ENCODE peak calls at places on chromosomes 3 and 15, in five cellular contexts. E is adrenal gland, O is PC-3, I is GM12878, H is transverse colon. V is an unnamed sample.

GRCh38 chr3:167274141-167274874 is 105.8 kb downstream of the ZBBX start:
- DNase-seq in H (no peak), O (no peak), I (no peak), E (no peak), V (no peak)

GRCh38 chr15:38197553-38197952 is 55.1 kb upstream of the SPRED1 start:
- DNase-seq in E (no peak), O (no peak), H (no peak), I (no peak), V (no peak)

GRCh38 chr3:64187065-64187959 is 38.0 kb downstream of the PRICKLE2 start:
- DNase-seq in I (no peak), O (peak; percentile 74), E (peak; percentile 82), H (peak; percentile 52), V (peak; percentile 95)

GRCh38 chr3:56878046-56878445 is 76.3 kb upstream of the ARHGEF3 start:
- DNase-seq in H (no peak), I (no peak), O (no peak), E (no peak), V (no peak)

GRCh38 chr15:98501192-98501591 is 147.1 kb upstream of the IGF1R start:
- DNase-seq in H (no peak), E (no peak), O (no peak), I (no peak), V (no peak)

GRCh38 chr15:101635944-101636727 is 16.0 kb downstream of the TM2D3 start:
- DNase-seq in O (no peak), I (no peak), H (no peak), E (no peak), V (no peak)

GRCh38 chr3:143952569-143953069 is 19.0 kb upstream of the DIPK2A start:
- DNase-seq in O (peak; percentile 9), H (no peak), E (no peak), I (no peak), V (no peak)

GRCh38 chr3:128845119-128845518 is 34.3 kb upstream of the ACAD9 start:
- DNase-seq in O (no peak), H (no peak), I (no peak), E (no peak), V (no peak)

GRCh38 chr15:88393719-88394519 is 73.3 kb downstream of the MRPL46 start:
- DNase-seq in O (no peak), I (no peak), H (no peak), E (no peak), V (no peak)

GRCh38 chr15:63551400-63551799 is 45.8 kb upstream of the FBXL22 start:
- DNase-seq in E (no peak), O (peak; percentile 47), H (no peak), I (no peak), V (peak; percentile 34)

GRCh38 chr15:99059010-99059981 is 45.6 kb upstream of the SYNM start:
- DNase-seq in O (peak; percentile 81), I (no peak), E (peak; percentile 62), H (peak; percentile 71), V (peak; percentile 77)

GRCh38 chr3:126886217-126886616 is 96.7 kb upstream of the PLXNA1 start:
- DNase-seq in I (no peak), E (no peak), O (no peak), H (no peak), V (no peak)

GRCh38 chr3:123660900-123661299 is 76.0 kb upstream of the HACD2 start:
- DNase-seq in I (no peak), O (peak; percentile 31), E (peak; percentile 92), H (peak; percentile 91), V (peak; percentile 94)

GRCh38 chr3:126731044-126731443 is 27.0 kb downstream of the CHCHD6 start:
- DNase-seq in H (no peak), I (no peak), E (no peak), O (no peak), V (no peak)

GRCh38 chr3:78645628-78646310 is 1122.0 kb downstream of the ROBO1 start:
- DNase-seq in E (no peak), I (peak; percentile 39), H (no peak), O (peak; percentile 93), V (peak; percentile 55)

GRCh38 chr3:120568624-120569023 is 27.5 kb upstream of the NDUFB4 start:
- DNase-seq in E (no peak), H (no peak), O (no peak), I (no peak), V (no peak)

GRCh38 chr15:63323798-63324651 is 46.6 kb downstream of the APH1B start:
- DNase-seq in E (no peak), O (no peak), H (no peak), I (no peak), V (no peak)

GRCh38 chr3:64216706-64217105 is 8.6 kb downstream of the PRICKLE2 start:
- DNase-seq in I (no peak), E (no peak), H (no peak), O (no peak), V (no peak)

DNA sequence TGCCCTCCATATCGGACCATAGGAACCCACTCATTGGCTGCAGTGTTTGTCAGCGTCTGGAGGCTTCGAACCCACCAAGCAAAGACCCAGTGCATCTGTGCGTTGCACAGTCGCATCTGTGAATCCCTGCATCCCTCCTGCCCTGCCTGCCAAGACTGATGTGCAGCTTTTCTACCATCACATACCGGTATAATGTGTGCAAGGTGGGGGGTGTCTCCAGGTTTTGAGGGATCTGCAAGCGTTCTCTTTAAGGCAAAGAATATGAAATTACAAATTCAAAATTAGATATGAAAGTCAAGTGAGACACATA is 288 bp upstream of the NME9 start:
- DNase-seq in H (no peak), O (no peak), I (no peak), E (no peak), V (no peak)
- H3K27ac ChIP-seq in H (no peak overlapping the region), O (no peak overlapping the region), I (no peak overlapping the region), E (no peak overlapping the region), V (no peak overlapping the region)

GRCh38 chr3:86563358-86563970 is 427.5 kb downstream of the VGLL3 start:
- DNase-seq in H (no peak), E (no peak), O (peak; percentile 77), I (no peak), V (peak; percentile 0)
- TF ChIP-seq CTCF in H (peak; percentile 52), E (peak; percentile 37), O (peak; percentile 88), I (peak; percentile 51), V (peak; percentile 67)

GRCh38 chr15:81013396-81013929 is 12.7 kb downstream of the TLNRD1 start:
- DNase-seq in I (no peak), H (no peak), E (no peak), O (no peak), V (no peak)

GRCh38 chr15:81015595-81016252 is 15.0 kb downstream of the TLNRD1 start:
- DNase-seq in O (no peak), I (no peak), H (no peak), E (no peak), V (no peak)

GRCh38 chr15:81018197-81018596 is 17.5 kb downstream of the TLNRD1 start:
- DNase-seq in O (no peak), H (no peak), I (no peak), E (no peak), V (no peak)

GRCh38 chr15:81014446-81015093 is 13.8 kb downstream of the TLNRD1 start:
- DNase-seq in I (no peak), O (no peak), H (no peak), E (no peak), V (no peak)

GRCh38 chr15:81016253-81017068 is 15.7 kb downstream of the TLNRD1 start:
- DNase-seq in E (no peak), O (no peak), I (no peak), H (no peak), V (no peak)
- H3K27ac ChIP-seq in E (no peak overlapping the region), O (no peak overlapping the region), I (no peak overlapping the region), H (peak overlapping the region; percentile 28), V (no peak overlapping the region)

GRCh38 chr3:152466784-152467183 is 198.1 kb downstream of the MBNL1 start:
- DNase-seq in H (no peak), I (no peak), E (no peak), O (peak; percentile 65), V (peak; percentile 21)
- TF ChIP-seq CTCF in H (peak; percentile 37), I (peak; percentile 47), E (peak; percentile 38), O (peak; percentile 78), V (peak; percentile 52)

GRCh38 chr3:46491089-46492070 is 6.4 kb upstream of the RTP3 start:
- DNase-seq in I (no peak), O (no peak), E (no peak), H (no peak), V (no peak)

GRCh38 chr3:46490338-46491084 is 7.3 kb upstream of the RTP3 start:
- DNase-seq in I (no peak), O (peak; percentile 33), E (peak; percentile 32), H (no peak), V (no peak)

GRCh38 chr3:46489406-46489805 is 8.4 kb upstream of the RTP3 start:
- DNase-seq in I (no peak), E (no peak), H (no peak), O (no peak), V (no peak)

GRCh38 chr3:46488735-46489361 is 8.9 kb upstream of the RTP3 start:
- DNase-seq in I (peak; percentile 56), E (peak; percentile 94), O (peak; percentile 98), H (peak; percentile 97), V (peak; percentile 67)

DNA sequence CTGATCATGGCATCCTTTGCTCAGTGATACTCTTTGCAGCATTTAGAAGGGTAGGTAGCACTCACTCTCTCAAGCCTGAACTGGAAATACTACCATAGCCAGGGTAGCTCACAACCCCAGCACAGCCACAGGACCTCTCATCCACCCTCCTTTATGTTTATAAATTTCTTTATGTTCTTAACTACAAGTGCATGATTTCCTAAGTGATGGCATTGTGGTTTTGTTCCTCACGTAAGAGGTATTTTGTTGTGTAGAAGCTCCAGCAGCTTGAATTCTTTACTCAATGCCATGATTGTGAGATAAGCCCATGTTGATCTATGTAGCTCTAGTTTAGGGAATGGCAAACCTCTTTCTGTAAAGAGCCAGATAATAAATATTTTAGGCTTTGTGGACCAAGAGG is 7.9 kb upstream of the RTP3 start:
- DNase-seq in E (no peak), H (no peak), I (no peak), O (peak; percentile 34), V (peak; percentile 65)
- H3K27ac ChIP-seq in E (no peak overlapping the region), H (no peak overlapping the region), I (no peak overlapping the region), O (no peak overlapping the region), V (peak overlapping the region; percentile 77)